ENCODE peak calls at places on chromosomes 11 and 22, in nine cellular contexts. One of them, this sample, is unnamed.

GRCh38 chr11:75150079-75150478 is 828 bp upstream of the SLCO2B1 start:
- DNase-seq in myocyte: no peak
- DNase-seq in HAP-1: no peak
- DNase-seq in ACHN: no peak
- DNase-seq in EL: no peak
- DNase-seq in GM12891: no peak
- DNase-seq in mesendoderm: no peak
- DNase-seq in fibroblast of mammary gland: no peak
- DNase-seq in mesothelial cell of epicardium: no peak
- DNase-seq in this sample: no peak

GRCh38 chr11:86140334-86140733 is 71.5 kb upstream of the PICALM start:
- DNase-seq in myocyte: no peak
- DNase-seq in HAP-1: no peak
- DNase-seq in ACHN: no peak
- DNase-seq in EL: no peak
- DNase-seq in GM12891: no peak
- DNase-seq in mesendoderm: no peak
- DNase-seq in fibroblast of mammary gland: no peak
- DNase-seq in mesothelial cell of epicardium: no peak
- DNase-seq in this sample: no peak

GRCh38 chr11:97454988-97455387 is 1065.2 kb downstream of the JRKL start:
- DNase-seq in myocyte: no peak
- DNase-seq in HAP-1: no peak
- DNase-seq in ACHN: peak; percentile 6
- DNase-seq in EL: no peak
- DNase-seq in GM12891: no peak
- DNase-seq in mesendoderm: peak; percentile 11
- DNase-seq in fibroblast of mammary gland: peak; percentile 0
- DNase-seq in mesothelial cell of epicardium: no peak
- DNase-seq in this sample: no peak

GRCh38 chr11:46176421-46176820 is 55.2 kb upstream of the PHF21A start:
- DNase-seq in myocyte: no peak
- DNase-seq in HAP-1: no peak
- DNase-seq in ACHN: no peak
- DNase-seq in EL: no peak
- DNase-seq in GM12891: no peak
- DNase-seq in mesendoderm: no peak
- DNase-seq in fibroblast of mammary gland: no peak
- DNase-seq in mesothelial cell of epicardium: no peak
- DNase-seq in this sample: no peak

GRCh38 chr11:1128333-1129142 is 29.2 kb upstream of the MUC5AC start:
- DNase-seq in myocyte: no peak
- DNase-seq in HAP-1: peak; percentile 3
- DNase-seq in ACHN: no peak
- DNase-seq in EL: no peak
- DNase-seq in GM12891: no peak
- DNase-seq in mesendoderm: no peak
- DNase-seq in fibroblast of mammary gland: no peak
- DNase-seq in mesothelial cell of epicardium: peak; percentile 38
- DNase-seq in this sample: no peak

GRCh38 chr11:85590848-85591483 is 36.2 kb downstream of the DLG2 start:
- DNase-seq in myocyte: peak; percentile 66
- DNase-seq in HAP-1: no peak
- DNase-seq in ACHN: peak; percentile 51
- DNase-seq in EL: peak; percentile 45
- DNase-seq in GM12891: no peak
- DNase-seq in mesendoderm: peak; percentile 70
- DNase-seq in fibroblast of mammary gland: peak; percentile 51
- DNase-seq in mesothelial cell of epicardium: no peak
- DNase-seq in this sample: no peak

GRCh38 chr11:119065369-119065768 is 2.2 kb upstream of the VPS11 start:
- DNase-seq in myocyte: peak; percentile 12
- DNase-seq in HAP-1: peak; percentile 39
- DNase-seq in ACHN: peak; percentile 39
- DNase-seq in EL: peak; percentile 47
- DNase-seq in GM12891: no peak
- DNase-seq in mesendoderm: peak; percentile 68
- DNase-seq in fibroblast of mammary gland: peak; percentile 61
- DNase-seq in mesothelial cell of epicardium: no peak
- DNase-seq in this sample: peak; percentile 61

GRCh38 chr11:72224587-72225410 is at the start of gene INPPL1:
- DNase-seq in myocyte: peak; percentile 65
- DNase-seq in HAP-1: peak; percentile 77
- DNase-seq in ACHN: peak; percentile 15
- DNase-seq in EL: peak; percentile 43
- DNase-seq in GM12891: no peak
- DNase-seq in mesendoderm: peak; percentile 70
- DNase-seq in fibroblast of mammary gland: peak; percentile 18
- DNase-seq in mesothelial cell of epicardium: peak; percentile 64
- DNase-seq in this sample: peak; percentile 53

GRCh38 chr11:69427337-69427736 is 54.1 kb upstream of the LINC01488 start:
- DNase-seq in myocyte: no peak
- DNase-seq in HAP-1: no peak
- DNase-seq in ACHN: no peak
- DNase-seq in EL: no peak
- DNase-seq in GM12891: no peak
- DNase-seq in mesendoderm: peak; percentile 36
- DNase-seq in fibroblast of mammary gland: no peak
- DNase-seq in mesothelial cell of epicardium: no peak
- DNase-seq in this sample: no peak

GRCh38 chr11:19929655-19930054 is 217.0 kb downstream of the NAV2 start:
- DNase-seq in myocyte: no peak
- DNase-seq in HAP-1: no peak
- DNase-seq in ACHN: peak; percentile 41
- DNase-seq in EL: peak; percentile 78
- DNase-seq in GM12891: no peak
- DNase-seq in mesendoderm: no peak
- DNase-seq in fibroblast of mammary gland: peak; percentile 79
- DNase-seq in mesothelial cell of epicardium: no peak
- DNase-seq in this sample: no peak

GRCh38 chr11:120556841-120557240 is 45.3 kb downstream of the GRIK4 start:
- DNase-seq in myocyte: no peak
- DNase-seq in HAP-1: no peak
- DNase-seq in ACHN: no peak
- DNase-seq in EL: no peak
- DNase-seq in GM12891: no peak
- DNase-seq in mesendoderm: no peak
- DNase-seq in fibroblast of mammary gland: no peak
- DNase-seq in mesothelial cell of epicardium: no peak
- DNase-seq in this sample: no peak

GRCh38 chr11:15101072-15101701 is 13.5 kb upstream of the INSC start:
- DNase-seq in myocyte: peak; percentile 76
- DNase-seq in HAP-1: peak; percentile 73
- DNase-seq in ACHN: peak; percentile 67
- DNase-seq in EL: peak; percentile 68
- DNase-seq in GM12891: no peak
- DNase-seq in mesendoderm: peak; percentile 70
- DNase-seq in fibroblast of mammary gland: peak; percentile 79
- DNase-seq in mesothelial cell of epicardium: peak; percentile 77
- DNase-seq in this sample: peak; percentile 87

GRCh38 chr11:67352546-67353316 is 615 bp downstream of the POLD4 start:
- DNase-seq in myocyte: peak; percentile 75
- DNase-seq in HAP-1: no peak
- DNase-seq in ACHN: no peak
- DNase-seq in EL: peak; percentile 52
- DNase-seq in GM12891: no peak
- DNase-seq in mesendoderm: no peak
- DNase-seq in fibroblast of mammary gland: no peak
- DNase-seq in mesothelial cell of epicardium: no peak
- DNase-seq in this sample: peak; percentile 80

GRCh38 chr22:30870451-30871345 is 97.9 kb downstream of the MORC2 start:
- DNase-seq in myocyte: no peak
- DNase-seq in HAP-1: no peak
- DNase-seq in ACHN: no peak
- DNase-seq in EL: no peak
- DNase-seq in GM12891: no peak
- DNase-seq in mesendoderm: no peak
- DNase-seq in fibroblast of mammary gland: no peak
- DNase-seq in mesothelial cell of epicardium: peak; percentile 34
- DNase-seq in this sample: no peak

GRCh38 chr11:93225642-93226041 is 27.9 kb upstream of the SLC36A4 start:
- DNase-seq in myocyte: peak; percentile 50
- DNase-seq in HAP-1: no peak
- DNase-seq in ACHN: peak; percentile 17
- DNase-seq in EL: peak; percentile 18
- DNase-seq in GM12891: no peak
- DNase-seq in mesendoderm: peak; percentile 7
- DNase-seq in fibroblast of mammary gland: peak; percentile 38
- DNase-seq in mesothelial cell of epicardium: no peak
- DNase-seq in this sample: no peak

GRCh38 chr22:37169412-37169811 is 18.6 kb downstream of the C1QTNF6 start:
- DNase-seq in myocyte: no peak
- DNase-seq in HAP-1: no peak
- DNase-seq in ACHN: no peak
- DNase-seq in EL: no peak
- DNase-seq in GM12891: no peak
- DNase-seq in mesendoderm: no peak
- DNase-seq in fibroblast of mammary gland: no peak
- DNase-seq in mesothelial cell of epicardium: no peak
- DNase-seq in this sample: no peak

GRCh38 chr22:41668971-41669911 is 19.4 kb downstream of the SNU13 start:
- DNase-seq in myocyte: no peak
- DNase-seq in HAP-1: no peak
- DNase-seq in ACHN: peak; percentile 75
- DNase-seq in EL: peak; percentile 91
- DNase-seq in GM12891: no peak
- DNase-seq in mesendoderm: peak; percentile 39
- DNase-seq in fibroblast of mammary gland: peak; percentile 81
- DNase-seq in mesothelial cell of epicardium: no peak
- DNase-seq in this sample: peak; percentile 43

GRCh38 chr11:74154621-74155281 is 16.1 kb downstream of the C2CD3 start:
- DNase-seq in myocyte: peak; percentile 59
- DNase-seq in HAP-1: no peak
- DNase-seq in ACHN: no peak
- DNase-seq in EL: peak; percentile 57
- DNase-seq in GM12891: no peak
- DNase-seq in mesendoderm: no peak
- DNase-seq in fibroblast of mammary gland: peak; percentile 22
- DNase-seq in mesothelial cell of epicardium: no peak
- DNase-seq in this sample: no peak

This sample was measured in Peyer's patch.